ENCODE peak calls at places on chromosomes 5 and 9, in four cellular contexts. One of them, this sample, is unnamed.

GRCh38 chr5:178672635-178673034 is 45.8 kb upstream of the CLK4 start:
- DNase-seq in cardiac fibroblast: no peak
- DNase-seq in brain microvascular endothelial cell: no peak
- DNase-seq in OCI-LY7: no peak
- DNase-seq in this sample: peak; percentile 75

GRCh38 chr9:124593080-124594058 is 86.2 kb upstream of the NR5A1 start:
- DNase-seq in cardiac fibroblast: peak; percentile 13
- DNase-seq in brain microvascular endothelial cell: no peak
- DNase-seq in OCI-LY7: no peak
- DNase-seq in this sample: no peak

GRCh38 chr9:5263568-5264218 is 32.5 kb downstream of the INSL4 start:
- DNase-seq in cardiac fibroblast: peak; percentile 32
- DNase-seq in brain microvascular endothelial cell: peak; percentile 3
- DNase-seq in OCI-LY7: peak; percentile 19
- DNase-seq in this sample: no peak

GRCh38 chr5:74935752-74936091 is 69.5 kb upstream of the FAM169A start:
- DNase-seq in cardiac fibroblast: no peak
- DNase-seq in brain microvascular endothelial cell: no peak
- DNase-seq in OCI-LY7: no peak
- DNase-seq in this sample: no peak

GRCh38 chr9:112533660-112534059 is 47.0 kb downstream of the KIAA1958 start:
- DNase-seq in cardiac fibroblast: no peak
- DNase-seq in brain microvascular endothelial cell: no peak
- DNase-seq in OCI-LY7: no peak
- DNase-seq in this sample: no peak

GRCh38 chr5:14871084-14871572 is 450 bp downstream of the ANKH start:
- DNase-seq in cardiac fibroblast: no peak
- DNase-seq in brain microvascular endothelial cell: no peak
- DNase-seq in OCI-LY7: peak; percentile 40
- DNase-seq in this sample: peak; percentile 55

GRCh38 chr9:90018688-90019087 is 413.9 kb downstream of the GADD45G start:
- DNase-seq in cardiac fibroblast: no peak
- DNase-seq in brain microvascular endothelial cell: no peak
- DNase-seq in OCI-LY7: no peak
- DNase-seq in this sample: no peak

GRCh38 chr9:135790850-135791249 is 88.9 kb downstream of the KCNT1 start:
- DNase-seq in cardiac fibroblast: no peak
- DNase-seq in brain microvascular endothelial cell: no peak
- DNase-seq in OCI-LY7: no peak
- DNase-seq in this sample: no peak

GRCh38 chr9:133104718-133105460 is 16.2 kb downstream of the RALGDS start:
- DNase-seq in cardiac fibroblast: no peak
- DNase-seq in brain microvascular endothelial cell: no peak
- DNase-seq in OCI-LY7: no peak
- DNase-seq in this sample: no peak

GRCh38 chr9:18520395-18520794 is 46.4 kb downstream of the ADAMTSL1 start:
- DNase-seq in cardiac fibroblast: peak; percentile 38
- DNase-seq in brain microvascular endothelial cell: no peak
- DNase-seq in OCI-LY7: no peak
- DNase-seq in this sample: no peak

GRCh38 chr5:97067296-97067695 is 75.1 kb downstream of the LIX1 start:
- DNase-seq in cardiac fibroblast: no peak
- DNase-seq in brain microvascular endothelial cell: no peak
- DNase-seq in OCI-LY7: no peak
- DNase-seq in this sample: no peak

GRCh38 chr5:149552038-149552494 is 827 bp upstream of the CSNK1A1 start:
- DNase-seq in cardiac fibroblast: no peak
- DNase-seq in brain microvascular endothelial cell: no peak
- DNase-seq in OCI-LY7: no peak
- DNase-seq in this sample: no peak
- TF ChIP-seq CTCF in cardiac fibroblast: no peak
- TF ChIP-seq CTCF in brain microvascular endothelial cell: no peak
- TF ChIP-seq CTCF in OCI-LY7: peak; percentile 45
- TF ChIP-seq CTCF in this sample: no peak

GRCh38 chr5:158313739-158314464 is 455.0 kb upstream of the CLINT1 start:
- DNase-seq in cardiac fibroblast: no peak
- DNase-seq in brain microvascular endothelial cell: no peak
- DNase-seq in OCI-LY7: no peak
- DNase-seq in this sample: no peak
- TF ChIP-seq CTCF in cardiac fibroblast: no peak
- TF ChIP-seq CTCF in brain microvascular endothelial cell: no peak
- TF ChIP-seq CTCF in OCI-LY7: no peak
- TF ChIP-seq CTCF in this sample: no peak

GRCh38 chr5:116234681-116235080 is 149.9 kb downstream of the COMMD10 start:
- DNase-seq in cardiac fibroblast: no peak
- DNase-seq in brain microvascular endothelial cell: no peak
- DNase-seq in OCI-LY7: no peak
- DNase-seq in this sample: no peak
- TF ChIP-seq CTCF in cardiac fibroblast: no peak
- TF ChIP-seq CTCF in brain microvascular endothelial cell: no peak
- TF ChIP-seq CTCF in OCI-LY7: no peak
- TF ChIP-seq CTCF in this sample: no peak

DNA sequence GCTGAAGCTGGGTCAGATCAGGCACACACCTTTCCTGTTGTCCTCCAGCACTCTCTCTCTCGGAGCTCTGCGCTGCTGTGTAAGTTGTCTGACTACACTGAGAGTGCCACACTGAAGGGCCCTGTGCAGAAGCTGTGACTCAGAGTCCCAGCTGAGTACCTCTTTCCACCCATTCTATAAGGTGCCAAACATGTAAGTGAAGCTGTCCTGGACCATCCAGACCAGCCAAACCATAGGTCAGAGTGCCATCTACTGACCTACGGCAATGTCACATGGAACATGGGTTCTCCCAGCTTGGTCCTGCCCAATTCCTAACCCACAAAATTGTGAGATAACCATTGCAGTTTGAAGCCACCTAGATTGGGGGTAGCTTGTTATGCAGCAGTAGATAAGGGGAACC is 68.2 kb downstream of the ADCY2 start:
- DNase-seq in cardiac fibroblast: no peak
- DNase-seq in brain microvascular endothelial cell: no peak
- DNase-seq in OCI-LY7: no peak
- DNase-seq in this sample: no peak
- TF ChIP-seq CTCF in cardiac fibroblast: no peak
- TF ChIP-seq CTCF in brain microvascular endothelial cell: no peak
- TF ChIP-seq CTCF in OCI-LY7: peak; percentile 23
- TF ChIP-seq CTCF in this sample: no peak

GRCh38 chr9:121862973-121863372 is 211.5 kb downstream of the DAB2IP start:
- DNase-seq in cardiac fibroblast: no peak
- DNase-seq in brain microvascular endothelial cell: no peak
- DNase-seq in OCI-LY7: no peak
- DNase-seq in this sample: no peak

GRCh38 chr9:121860213-121860612 is 208.8 kb downstream of the DAB2IP start:
- DNase-seq in cardiac fibroblast: no peak
- DNase-seq in brain microvascular endothelial cell: no peak
- DNase-seq in OCI-LY7: no peak
- DNase-seq in this sample: no peak

GRCh38 chr9:121860744-121861143 is 209.3 kb downstream of the DAB2IP start:
- DNase-seq in cardiac fibroblast: peak; percentile 92
- DNase-seq in brain microvascular endothelial cell: peak; percentile 94
- DNase-seq in OCI-LY7: no peak
- DNase-seq in this sample: no peak

GRCh38 chr9:121862371-121862970 is 211.0 kb downstream of the DAB2IP start:
- DNase-seq in cardiac fibroblast: no peak
- DNase-seq in brain microvascular endothelial cell: no peak
- DNase-seq in OCI-LY7: no peak
- DNase-seq in this sample: no peak

GRCh38 chr9:121861501-121862180 is 210.2 kb downstream of the DAB2IP start:
- DNase-seq in cardiac fibroblast: no peak
- DNase-seq in brain microvascular endothelial cell: peak; percentile 33
- DNase-seq in OCI-LY7: peak; percentile 45
- DNase-seq in this sample: peak; percentile 37
- TF ChIP-seq CTCF in cardiac fibroblast: peak; percentile 65
- TF ChIP-seq CTCF in brain microvascular endothelial cell: peak; percentile 72
- TF ChIP-seq CTCF in OCI-LY7: peak; percentile 65
- TF ChIP-seq CTCF in this sample: no peak